ENCODE peak calls at places on chromosomes 6 and 20, in six cellular contexts. Y, S, C, G, W and H are unnamed samples.

GRCh38 chr20:5526516-5526915 is 209.8 kb upstream of the PROKR2 start:
- DNase-seq in Y (no peak), S (no peak), C (no peak), G (no peak), W (no peak), H (no peak)

GRCh38 chr6:134657751-134658522 is 292.0 kb downstream of the ALDH8A1 start:
- DNase-seq in Y (no peak), S (no peak), C (no peak), G (no peak), W (no peak), H (no peak)

GRCh38 chr6:164827537-164827936 is 481.9 kb downstream of the C6orf118 start:
- DNase-seq in Y (no peak), S (no peak), C (no peak), G (no peak), W (no peak), H (no peak)

GRCh38 chr6:154399097-154399496 is 42.5 kb upstream of the IPCEF1 start:
- DNase-seq in Y (no peak), S (no peak), C (no peak), G (peak), W (no peak), H (no peak)

GRCh38 chr20:21380711-21381110 is 16.6 kb downstream of the NKX2-4 start:
- DNase-seq in Y (no peak), S (no peak), C (no peak), G (no peak), W (no peak), H (no peak)

GRCh38 chr6:145187491-145188206 is 547.7 kb downstream of the EPM2A start:
- DNase-seq in Y (no peak), S (no peak), C (no peak), G (no peak), W (no peak), H (no peak)

GRCh38 chr6:52362443-52363221 is 681 bp downstream of the PAQR8 start:
- DNase-seq in Y (no peak), S (no peak), C (peak), G (peak), W (no peak), H (peak)

GRCh38 chr6:158256746-158257424 is 55.4 kb upstream of the TULP4 start:
- DNase-seq in Y (no peak), S (no peak), C (no peak), G (no peak), W (no peak), H (no peak)

GRCh38 chr6:19325335-19325789 is 511.8 kb upstream of the ID4 start:
- DNase-seq in Y (no peak), S (no peak), C (no peak), G (peak), W (no peak), H (no peak)

GRCh38 chr6:108746411-108746810 is 101.8 kb upstream of the ARMC2 start:
- DNase-seq in Y (no peak), S (no peak), C (no peak), G (no peak), W (no peak), H (no peak)

GRCh38 chr6:131909408-131910218 is 41.6 kb downstream of the CCN2 start:
- DNase-seq in Y (no peak), S (peak), C (no peak), G (peak), W (peak), H (peak)

GRCh38 chr20:57092112-57092899 is 174.1 kb downstream of the BMP7 start:
- DNase-seq in Y (peak), S (peak), C (peak), G (peak), W (no peak), H (peak)

GRCh38 chr20:49595811-49596545 is 28.0 kb upstream of the PTGIS start:
- DNase-seq in Y (no peak), S (no peak), C (no peak), G (peak), W (no peak), H (no peak)

GRCh38 chr6:2514965-2515543 is 235.7 kb downstream of the MYLK4 start:
- DNase-seq in Y (peak), S (no peak), C (no peak), G (no peak), W (no peak), H (no peak)

GRCh38 chr6:126199482-126199881 is 140.4 kb upstream of the CENPW start:
- DNase-seq in Y (no peak), S (no peak), C (no peak), G (no peak), W (no peak), H (no peak)

GRCh38 chr6:126300126-126300525 is 39.8 kb upstream of the CENPW start:
- DNase-seq in Y (no peak), S (no peak), C (no peak), G (no peak), W (no peak), H (no peak)

GRCh38 chr20:47561175-47561574 is 59.5 kb downstream of the NCOA3 start:
- DNase-seq in Y (no peak), S (peak), C (no peak), G (peak), W (peak), H (no peak)

GRCh38 chr6:129865013-129865412 is 3.9 kb upstream of the TMEM244 start:
- DNase-seq in Y (no peak), S (no peak), C (no peak), G (no peak), W (no peak), H (no peak)

GRCh38 chr6:87384449-87384848 is 23.3 kb upstream of the CFAP206 start:
- DNase-seq in Y (no peak), S (no peak), C (no peak), G (no peak), W (no peak), H (no peak)

GRCh38 chr6:7238900-7239589 is 74.0 kb downstream of the SSR1 start:
- DNase-seq in Y (peak), S (peak), C (peak), G (peak), W (peak), H (peak)

GRCh38 chr20:20721489-20721888 is 9.0 kb upstream of the RALGAPA2 start:
- DNase-seq in Y (no peak), S (no peak), C (no peak), G (no peak), W (no peak), H (no peak)